ENCODE peak calls at places on chromosomes 11 and 22, in seven cellular contexts. One of them, this sample, is unnamed.

GRCh38 chr11:77193167-77193566 is 65.1 kb downstream of the MYO7A start:
- DNase-seq in nephron progenitor cell: no peak
- DNase-seq in GM10248: no peak
- DNase-seq in GM18507: no peak
- DNase-seq in activated CD4-positive, CD25-positive, alpha-beta regulatory T cell treated with anti-CD3 and anti-CD28 coated beads, Interleukin-2, amount 50 U/mL, for 72 hours: no peak
- DNase-seq in SHP77: no peak
- DNase-seq in NCI-H1092: no peak
- DNase-seq in this sample: no peak

GRCh38 chr22:49705631-49706352 is 121.9 kb downstream of the BRD1 start:
- DNase-seq in nephron progenitor cell: no peak
- DNase-seq in GM10248: no peak
- DNase-seq in activated CD4-positive, CD25-positive, alpha-beta regulatory T cell treated with anti-CD3 and anti-CD28 coated beads, Interleukin-2, amount 50 U/mL, for 72 hours: no peak
- DNase-seq in NCI-H1092: no peak
- DNase-seq in GM18507: no peak
- DNase-seq in SHP77: no peak
- DNase-seq in this sample: no peak

GRCh38 chr11:62433141-62433543 is 14.3 kb downstream of the SCGB1A1 start:
- DNase-seq in GM18507: no peak
- DNase-seq in GM10248: no peak
- DNase-seq in nephron progenitor cell: no peak
- DNase-seq in SHP77: no peak
- DNase-seq in NCI-H1092: no peak
- DNase-seq in activated CD4-positive, CD25-positive, alpha-beta regulatory T cell treated with anti-CD3 and anti-CD28 coated beads, Interleukin-2, amount 50 U/mL, for 72 hours: no peak
- DNase-seq in this sample: no peak

GRCh38 chr11:111334495-111335123 is 36.3 kb downstream of the POU2AF3 start:
- DNase-seq in NCI-H1092: peak
- DNase-seq in nephron progenitor cell: no peak
- DNase-seq in SHP77: peak
- DNase-seq in GM18507: no peak
- DNase-seq in GM10248: no peak
- DNase-seq in activated CD4-positive, CD25-positive, alpha-beta regulatory T cell treated with anti-CD3 and anti-CD28 coated beads, Interleukin-2, amount 50 U/mL, for 72 hours: no peak
- DNase-seq in this sample: no peak

GRCh38 chr11:34653851-34654490 is 33.1 kb downstream of the EHF start:
- DNase-seq in nephron progenitor cell: no peak
- DNase-seq in SHP77: no peak
- DNase-seq in NCI-H1092: no peak
- DNase-seq in GM10248: no peak
- DNase-seq in GM18507: no peak
- DNase-seq in activated CD4-positive, CD25-positive, alpha-beta regulatory T cell treated with anti-CD3 and anti-CD28 coated beads, Interleukin-2, amount 50 U/mL, for 72 hours: no peak
- DNase-seq in this sample: no peak

GRCh38 chr11:113378013-113378412 is 9.6 kb upstream of the ANKK1 start:
- DNase-seq in nephron progenitor cell: no peak
- DNase-seq in GM10248: no peak
- DNase-seq in GM18507: no peak
- DNase-seq in SHP77: no peak
- DNase-seq in activated CD4-positive, CD25-positive, alpha-beta regulatory T cell treated with anti-CD3 and anti-CD28 coated beads, Interleukin-2, amount 50 U/mL, for 72 hours: no peak
- DNase-seq in NCI-H1092: no peak
- DNase-seq in this sample: no peak

GRCh38 chr22:30969532-30970355 is 679 bp downstream of the TUG1 start:
- DNase-seq in SHP77: no peak
- DNase-seq in activated CD4-positive, CD25-positive, alpha-beta regulatory T cell treated with anti-CD3 and anti-CD28 coated beads, Interleukin-2, amount 50 U/mL, for 72 hours: peak
- DNase-seq in GM18507: peak
- DNase-seq in nephron progenitor cell: no peak
- DNase-seq in GM10248: peak
- DNase-seq in NCI-H1092: no peak
- DNase-seq in this sample: peak

GRCh38 chr22:27620367-27621154 is 181.0 kb downstream of the MN1 start:
- DNase-seq in GM18507: no peak
- DNase-seq in nephron progenitor cell: no peak
- DNase-seq in NCI-H1092: no peak
- DNase-seq in SHP77: no peak
- DNase-seq in GM10248: no peak
- DNase-seq in activated CD4-positive, CD25-positive, alpha-beta regulatory T cell treated with anti-CD3 and anti-CD28 coated beads, Interleukin-2, amount 50 U/mL, for 72 hours: no peak
- DNase-seq in this sample: no peak

GRCh38 chr11:75028321-75029097 is 39.8 kb downstream of the NEU3 start:
- DNase-seq in nephron progenitor cell: no peak
- DNase-seq in GM18507: no peak
- DNase-seq in activated CD4-positive, CD25-positive, alpha-beta regulatory T cell treated with anti-CD3 and anti-CD28 coated beads, Interleukin-2, amount 50 U/mL, for 72 hours: no peak
- DNase-seq in GM10248: no peak
- DNase-seq in NCI-H1092: no peak
- DNase-seq in SHP77: peak
- DNase-seq in this sample: peak

GRCh38 chr11:85658180-85658579 is 6.7 kb downstream of the CREBZF start:
- DNase-seq in NCI-H1092: no peak
- DNase-seq in nephron progenitor cell: no peak
- DNase-seq in activated CD4-positive, CD25-positive, alpha-beta regulatory T cell treated with anti-CD3 and anti-CD28 coated beads, Interleukin-2, amount 50 U/mL, for 72 hours: no peak
- DNase-seq in GM10248: no peak
- DNase-seq in GM18507: no peak
- DNase-seq in SHP77: no peak
- DNase-seq in this sample: no peak

GRCh38 chr11:73461335-73461840 is 85.2 kb downstream of the RELT start:
- DNase-seq in GM10248: no peak
- DNase-seq in activated CD4-positive, CD25-positive, alpha-beta regulatory T cell treated with anti-CD3 and anti-CD28 coated beads, Interleukin-2, amount 50 U/mL, for 72 hours: no peak
- DNase-seq in SHP77: no peak
- DNase-seq in NCI-H1092: no peak
- DNase-seq in GM18507: no peak
- DNase-seq in nephron progenitor cell: no peak
- DNase-seq in this sample: no peak

GRCh38 chr11:2731285-2732125 is 31.7 kb upstream of the KCNQ1OT1 start:
- DNase-seq in GM18507: no peak
- DNase-seq in nephron progenitor cell: no peak
- DNase-seq in NCI-H1092: no peak
- DNase-seq in GM10248: no peak
- DNase-seq in SHP77: no peak
- DNase-seq in activated CD4-positive, CD25-positive, alpha-beta regulatory T cell treated with anti-CD3 and anti-CD28 coated beads, Interleukin-2, amount 50 U/mL, for 72 hours: no peak
- DNase-seq in this sample: no peak

GRCh38 chr11:2929511-2929879 is 275 bp upstream of the PHLDA2 start:
- DNase-seq in NCI-H1092: no peak
- DNase-seq in GM10248: peak
- DNase-seq in SHP77: no peak
- DNase-seq in GM18507: no peak
- DNase-seq in nephron progenitor cell: peak
- DNase-seq in activated CD4-positive, CD25-positive, alpha-beta regulatory T cell treated with anti-CD3 and anti-CD28 coated beads, Interleukin-2, amount 50 U/mL, for 72 hours: peak
- DNase-seq in this sample: no peak

GRCh38 chr11:14611939-14612338 is 31.7 kb upstream of the PDE3B start:
- DNase-seq in SHP77: no peak
- DNase-seq in GM18507: no peak
- DNase-seq in GM10248: no peak
- DNase-seq in nephron progenitor cell: no peak
- DNase-seq in NCI-H1092: no peak
- DNase-seq in activated CD4-positive, CD25-positive, alpha-beta regulatory T cell treated with anti-CD3 and anti-CD28 coated beads, Interleukin-2, amount 50 U/mL, for 72 hours: no peak
- DNase-seq in this sample: no peak

GRCh38 chr11:17703951-17704350 is 15.4 kb upstream of the MYOD1 start:
- DNase-seq in GM18507: no peak
- DNase-seq in activated CD4-positive, CD25-positive, alpha-beta regulatory T cell treated with anti-CD3 and anti-CD28 coated beads, Interleukin-2, amount 50 U/mL, for 72 hours: no peak
- DNase-seq in SHP77: no peak
- DNase-seq in NCI-H1092: no peak
- DNase-seq in GM10248: no peak
- DNase-seq in nephron progenitor cell: no peak
- DNase-seq in this sample: no peak

GRCh38 chr22:44120314-44120704 is 60.4 kb upstream of the PARVG start:
- DNase-seq in nephron progenitor cell: no peak
- DNase-seq in NCI-H1092: no peak
- DNase-seq in GM18507: no peak
- DNase-seq in activated CD4-positive, CD25-positive, alpha-beta regulatory T cell treated with anti-CD3 and anti-CD28 coated beads, Interleukin-2, amount 50 U/mL, for 72 hours: no peak
- DNase-seq in SHP77: no peak
- DNase-seq in GM10248: no peak
- DNase-seq in this sample: no peak

GRCh38 chr11:106961518-106961917 is 56.8 kb downstream of the GUCY1A2 start:
- DNase-seq in GM18507: no peak
- DNase-seq in activated CD4-positive, CD25-positive, alpha-beta regulatory T cell treated with anti-CD3 and anti-CD28 coated beads, Interleukin-2, amount 50 U/mL, for 72 hours: no peak
- DNase-seq in NCI-H1092: no peak
- DNase-seq in nephron progenitor cell: no peak
- DNase-seq in GM10248: no peak
- DNase-seq in SHP77: no peak
- DNase-seq in this sample: no peak

GRCh38 chr22:38347181-38347943 is 30.1 kb upstream of the CSNK1E start:
- DNase-seq in nephron progenitor cell: peak
- DNase-seq in activated CD4-positive, CD25-positive, alpha-beta regulatory T cell treated with anti-CD3 and anti-CD28 coated beads, Interleukin-2, amount 50 U/mL, for 72 hours: no peak
- DNase-seq in GM10248: no peak
- DNase-seq in SHP77: no peak
- DNase-seq in NCI-H1092: peak
- DNase-seq in GM18507: no peak
- DNase-seq in this sample: no peak

GRCh38 chr11:6315811-6316425 is 4.4 kb downstream of the CAVIN3 start:
- DNase-seq in NCI-H1092: peak
- DNase-seq in SHP77: no peak
- DNase-seq in nephron progenitor cell: peak
- DNase-seq in GM10248: peak
- DNase-seq in GM18507: no peak
- DNase-seq in activated CD4-positive, CD25-positive, alpha-beta regulatory T cell treated with anti-CD3 and anti-CD28 coated beads, Interleukin-2, amount 50 U/mL, for 72 hours: no peak
- DNase-seq in this sample: peak

GRCh38 chr11:64784813-64785581 is 6.7 kb upstream of the SF1 start:
- DNase-seq in activated CD4-positive, CD25-positive, alpha-beta regulatory T cell treated with anti-CD3 and anti-CD28 coated beads, Interleukin-2, amount 50 U/mL, for 72 hours: peak
- DNase-seq in GM10248: no peak
- DNase-seq in SHP77: no peak
- DNase-seq in NCI-H1092: no peak
- DNase-seq in GM18507: no peak
- DNase-seq in nephron progenitor cell: no peak
- DNase-seq in this sample: no peak

GRCh38 chr11:12285811-12286222 is 91.6 kb upstream of the PARVA start:
- DNase-seq in activated CD4-positive, CD25-positive, alpha-beta regulatory T cell treated with anti-CD3 and anti-CD28 coated beads, Interleukin-2, amount 50 U/mL, for 72 hours: no peak
- DNase-seq in nephron progenitor cell: no peak
- DNase-seq in GM10248: no peak
- DNase-seq in NCI-H1092: no peak
- DNase-seq in SHP77: no peak
- DNase-seq in GM18507: no peak
- DNase-seq in this sample: no peak

GRCh38 chr22:42229455-42230149 is 40.9 kb downstream of the TCF20 start:
- DNase-seq in GM18507: no peak
- DNase-seq in nephron progenitor cell: no peak
- DNase-seq in GM10248: no peak
- DNase-seq in NCI-H1092: no peak
- DNase-seq in activated CD4-positive, CD25-positive, alpha-beta regulatory T cell treated with anti-CD3 and anti-CD28 coated beads, Interleukin-2, amount 50 U/mL, for 72 hours: no peak
- DNase-seq in SHP77: no peak
- DNase-seq in this sample: no peak

GRCh38 chr11:2771758-2772466 is 72.1 kb upstream of the KCNQ1OT1 start:
- DNase-seq in SHP77: no peak
- DNase-seq in GM18507: no peak
- DNase-seq in nephron progenitor cell: no peak
- DNase-seq in GM10248: no peak
- DNase-seq in activated CD4-positive, CD25-positive, alpha-beta regulatory T cell treated with anti-CD3 and anti-CD28 coated beads, Interleukin-2, amount 50 U/mL, for 72 hours: peak
- DNase-seq in NCI-H1092: peak
- DNase-seq in this sample: no peak

GRCh38 chr11:66371627-66372415 is at the start of gene SLC29A2:
- DNase-seq in NCI-H1092: peak
- DNase-seq in GM18507: peak
- DNase-seq in GM10248: peak
- DNase-seq in SHP77: peak
- DNase-seq in activated CD4-positive, CD25-positive, alpha-beta regulatory T cell treated with anti-CD3 and anti-CD28 coated beads, Interleukin-2, amount 50 U/mL, for 72 hours: peak
- DNase-seq in nephron progenitor cell: peak
- DNase-seq in this sample: peak

GRCh38 chr11:125433454-125434121 is 62.5 kb downstream of the FEZ1 start:
- DNase-seq in activated CD4-positive, CD25-positive, alpha-beta regulatory T cell treated with anti-CD3 and anti-CD28 coated beads, Interleukin-2, amount 50 U/mL, for 72 hours: no peak
- DNase-seq in NCI-H1092: peak
- DNase-seq in GM18507: peak
- DNase-seq in GM10248: peak
- DNase-seq in nephron progenitor cell: peak
- DNase-seq in SHP77: peak
- DNase-seq in this sample: peak

GRCh38 chr11:112831969-112832368 is 129.3 kb upstream of the NCAM1 start:
- DNase-seq in NCI-H1092: no peak
- DNase-seq in GM10248: no peak
- DNase-seq in activated CD4-positive, CD25-positive, alpha-beta regulatory T cell treated with anti-CD3 and anti-CD28 coated beads, Interleukin-2, amount 50 U/mL, for 72 hours: no peak
- DNase-seq in nephron progenitor cell: no peak
- DNase-seq in SHP77: no peak
- DNase-seq in GM18507: no peak
- DNase-seq in this sample: no peak

GRCh38 chr11:92826136-92826535 is 143.3 kb upstream of the MTNR1B start:
- DNase-seq in nephron progenitor cell: no peak
- DNase-seq in activated CD4-positive, CD25-positive, alpha-beta regulatory T cell treated with anti-CD3 and anti-CD28 coated beads, Interleukin-2, amount 50 U/mL, for 72 hours: no peak
- DNase-seq in SHP77: no peak
- DNase-seq in GM10248: no peak
- DNase-seq in GM18507: no peak
- DNase-seq in NCI-H1092: no peak
- DNase-seq in this sample: no peak

GRCh38 chr11:104776501-104777170 is 121.6 kb downstream of the CASP12 start:
- DNase-seq in activated CD4-positive, CD25-positive, alpha-beta regulatory T cell treated with anti-CD3 and anti-CD28 coated beads, Interleukin-2, amount 50 U/mL, for 72 hours: no peak
- DNase-seq in GM18507: no peak
- DNase-seq in nephron progenitor cell: no peak
- DNase-seq in GM10248: no peak
- DNase-seq in NCI-H1092: no peak
- DNase-seq in SHP77: no peak
- DNase-seq in this sample: no peak

GRCh38 chr22:28408702-28409101 is 270.9 kb downstream of the TTC28 start:
- DNase-seq in SHP77: no peak
- DNase-seq in activated CD4-positive, CD25-positive, alpha-beta regulatory T cell treated with anti-CD3 and anti-CD28 coated beads, Interleukin-2, amount 50 U/mL, for 72 hours: no peak
- DNase-seq in NCI-H1092: no peak
- DNase-seq in nephron progenitor cell: no peak
- DNase-seq in GM10248: no peak
- DNase-seq in GM18507: no peak
- DNase-seq in this sample: no peak

GRCh38 chr11:8959546-8960166 is 4.6 kb downstream of the TMEM9B start:
- DNase-seq in activated CD4-positive, CD25-positive, alpha-beta regulatory T cell treated with anti-CD3 and anti-CD28 coated beads, Interleukin-2, amount 50 U/mL, for 72 hours: no peak
- DNase-seq in GM10248: peak
- DNase-seq in nephron progenitor cell: peak
- DNase-seq in NCI-H1092: no peak
- DNase-seq in GM18507: peak
- DNase-seq in SHP77: peak
- DNase-seq in this sample: peak

GRCh38 chr22:40334060-40334459 is 12.2 kb upstream of the ADSL start:
- DNase-seq in GM18507: no peak
- DNase-seq in SHP77: no peak
- DNase-seq in activated CD4-positive, CD25-positive, alpha-beta regulatory T cell treated with anti-CD3 and anti-CD28 coated beads, Interleukin-2, amount 50 U/mL, for 72 hours: no peak
- DNase-seq in nephron progenitor cell: no peak
- DNase-seq in NCI-H1092: no peak
- DNase-seq in GM10248: no peak
- DNase-seq in this sample: no peak

GRCh38 chr11:8219257-8220021 is 44.2 kb downstream of the LMO1 start:
- DNase-seq in nephron progenitor cell: peak
- DNase-seq in GM10248: peak
- DNase-seq in GM18507: no peak
- DNase-seq in SHP77: peak
- DNase-seq in activated CD4-positive, CD25-positive, alpha-beta regulatory T cell treated with anti-CD3 and anti-CD28 coated beads, Interleukin-2, amount 50 U/mL, for 72 hours: no peak
- DNase-seq in NCI-H1092: peak
- DNase-seq in this sample: peak

GRCh38 chr22:50531546-50532352 is 1.9 kb upstream of the TYMP start:
- DNase-seq in SHP77: no peak
- DNase-seq in GM10248: peak
- DNase-seq in activated CD4-positive, CD25-positive, alpha-beta regulatory T cell treated with anti-CD3 and anti-CD28 coated beads, Interleukin-2, amount 50 U/mL, for 72 hours: peak
- DNase-seq in nephron progenitor cell: peak
- DNase-seq in NCI-H1092: no peak
- DNase-seq in GM18507: no peak
- DNase-seq in this sample: no peak

GRCh38 chr11:44149651-44150050 is 54.2 kb downstream of the EXT2 start:
- DNase-seq in GM10248: no peak
- DNase-seq in nephron progenitor cell: no peak
- DNase-seq in SHP77: no peak
- DNase-seq in activated CD4-positive, CD25-positive, alpha-beta regulatory T cell treated with anti-CD3 and anti-CD28 coated beads, Interleukin-2, amount 50 U/mL, for 72 hours: no peak
- DNase-seq in NCI-H1092: no peak
- DNase-seq in GM18507: no peak
- DNase-seq in this sample: no peak

GRCh38 chr11:124676386-124676785 is 2.7 kb downstream of the SPA17 start:
- DNase-seq in GM10248: no peak
- DNase-seq in activated CD4-positive, CD25-positive, alpha-beta regulatory T cell treated with anti-CD3 and anti-CD28 coated beads, Interleukin-2, amount 50 U/mL, for 72 hours: no peak
- DNase-seq in NCI-H1092: no peak
- DNase-seq in SHP77: no peak
- DNase-seq in nephron progenitor cell: no peak
- DNase-seq in GM18507: no peak
- DNase-seq in this sample: no peak

GRCh38 chr11:108571001-108571400 is 22.6 kb downstream of the EXPH5 start:
- DNase-seq in NCI-H1092: no peak
- DNase-seq in GM18507: no peak
- DNase-seq in GM10248: no peak
- DNase-seq in nephron progenitor cell: no peak
- DNase-seq in activated CD4-positive, CD25-positive, alpha-beta regulatory T cell treated with anti-CD3 and anti-CD28 coated beads, Interleukin-2, amount 50 U/mL, for 72 hours: no peak
- DNase-seq in SHP77: no peak
- DNase-seq in this sample: no peak

GRCh38 chr11:121615506-121615905 is 162.7 kb upstream of the SORL1-AS1 start:
- DNase-seq in nephron progenitor cell: no peak
- DNase-seq in GM18507: no peak
- DNase-seq in GM10248: no peak
- DNase-seq in SHP77: no peak
- DNase-seq in NCI-H1092: no peak
- DNase-seq in activated CD4-positive, CD25-positive, alpha-beta regulatory T cell treated with anti-CD3 and anti-CD28 coated beads, Interleukin-2, amount 50 U/mL, for 72 hours: no peak
- DNase-seq in this sample: no peak

GRCh38 chr22:39319284-39320170 is at the start of gene RPL3:
- DNase-seq in NCI-H1092: peak
- DNase-seq in activated CD4-positive, CD25-positive, alpha-beta regulatory T cell treated with anti-CD3 and anti-CD28 coated beads, Interleukin-2, amount 50 U/mL, for 72 hours: peak
- DNase-seq in GM10248: peak
- DNase-seq in nephron progenitor cell: peak
- DNase-seq in SHP77: peak
- DNase-seq in GM18507: peak
- DNase-seq in this sample: peak

This sample was measured in BE2C.